ENCODE peak calls at places on chromosomes 12 and 14, in eight cellular contexts. L, H, D, Y, N, C, V and K are unnamed samples.

GRCh38 chr14:98926151-98926550 is 345.8 kb downstream of the BCL11B start:
- DNase-seq in L (no peak), H (peak; percentile 43), D (no peak), Y (no peak), N (no peak), C (no peak), V (no peak), K (no peak)

GRCh38 chr14:75715926-75716780 is 55.1 kb downstream of the TTLL5 start:
- DNase-seq in L (no peak), H (no peak), D (no peak), Y (no peak), N (no peak), C (peak; percentile 98), V (no peak), K (no peak)

GRCh38 chr12:117567644-117568043 is 206.2 kb upstream of the NOS1 start:
- DNase-seq in L (no peak), H (no peak), D (no peak), Y (peak; percentile 12), N (no peak), C (no peak), V (no peak), K (no peak)

GRCh38 chr12:122917508-122918227 is 21.7 kb upstream of the VPS37B start:
- DNase-seq in L (no peak), H (no peak), D (peak; percentile 66), Y (no peak), N (peak; percentile 82), C (peak; percentile 73), V (no peak), K (peak; percentile 32)

GRCh38 chr12:49345048-49345839 is 1.4 kb upstream of the DNAJC22 start:
- DNase-seq in L (no peak), H (no peak), D (no peak), Y (no peak), N (peak; percentile 70), C (no peak), V (peak; percentile 82), K (no peak)

GRCh38 chr12:131784909-131785762 is 43.1 kb upstream of the MMP17 start:
- DNase-seq in L (no peak), H (no peak), D (no peak), Y (no peak), N (no peak), C (peak; percentile 41), V (no peak), K (no peak)

GRCh38 chr14:101347893-101348777 is 213.2 kb upstream of the DIO3 start:
- DNase-seq in L (no peak), H (no peak), D (no peak), Y (peak; percentile 35), N (no peak), C (no peak), V (no peak), K (no peak)

GRCh38 chr14:97336179-97336578 is 539.0 kb downstream of the VRK1 start:
- DNase-seq in L (no peak), H (no peak), D (no peak), Y (no peak), N (no peak), C (no peak), V (no peak), K (no peak)

GRCh38 chr14:55120466-55121144 is 8.4 kb upstream of the LGALS3 start:
- DNase-seq in L (no peak), H (no peak), D (no peak), Y (no peak), N (no peak), C (no peak), V (no peak), K (no peak)

GRCh38 chr12:93824514-93825500 is 147.6 kb downstream of the CRADD start:
- DNase-seq in L (no peak), H (no peak), D (no peak), Y (no peak), N (no peak), C (peak; percentile 43), V (no peak), K (no peak)

GRCh38 chr12:7131502-7131866 is 1.3 kb downstream of the CLSTN3 start:
- DNase-seq in L (no peak), H (no peak), D (no peak), Y (no peak), N (no peak), C (no peak), V (peak; percentile 32), K (no peak)

GRCh38 chr12:56988207-56988739 is 18.1 kb downstream of the ZBTB39 start:
- DNase-seq in L (no peak), H (no peak), D (peak; percentile 57), Y (peak; percentile 70), N (no peak), C (no peak), V (no peak), K (no peak)

GRCh38 chr14:29705801-29706200 is 221.8 kb downstream of the PRKD1 start:
- DNase-seq in L (no peak), H (no peak), D (no peak), Y (no peak), N (no peak), C (no peak), V (no peak), K (no peak)

GRCh38 chr12:102302553-102302952 is 104.9 kb upstream of the PMCH start:
- DNase-seq in L (no peak), H (no peak), D (no peak), Y (no peak), N (no peak), C (no peak), V (no peak), K (no peak)

DNA sequence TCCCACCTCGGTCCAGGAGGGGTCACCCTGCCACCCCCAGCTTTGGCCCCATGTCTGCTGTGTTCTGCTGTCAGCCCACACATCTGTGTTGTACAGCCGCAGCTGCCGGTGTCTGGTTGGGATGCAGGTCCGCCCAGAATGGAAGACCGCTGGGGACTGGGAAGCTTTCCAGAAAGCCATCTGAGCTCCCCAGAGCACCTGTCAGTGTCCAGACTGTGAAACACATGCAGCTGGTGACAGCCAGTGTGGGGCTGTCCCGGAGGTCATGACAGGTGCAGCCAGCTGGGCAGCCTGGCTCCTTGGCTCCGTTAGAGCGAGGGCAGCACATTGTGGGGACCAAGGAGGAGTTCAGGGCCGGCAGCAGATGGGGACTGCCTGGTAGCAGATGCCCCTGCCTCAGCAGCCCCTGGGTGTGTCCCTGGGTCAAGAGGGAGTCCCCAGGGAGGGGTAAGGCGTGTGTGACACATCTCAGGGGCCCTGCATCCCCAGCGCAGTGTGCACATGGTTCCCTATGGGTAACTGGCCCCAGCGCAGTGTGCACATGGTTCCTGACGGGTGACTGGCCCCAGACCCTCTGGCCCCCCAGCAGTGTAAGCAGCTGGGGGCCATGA is 16.4 kb downstream of the CEP170B start:
- DNase-seq in L (no peak), H (no peak), D (peak; percentile 62), Y (no peak), N (no peak), C (no peak), V (peak; percentile 75), K (no peak)
- TF ChIP-seq CTCF in L (no peak), H (no peak), D (no peak), Y (no peak), N (no peak), C (no peak), V (no peak), K (no peak)

DNA sequence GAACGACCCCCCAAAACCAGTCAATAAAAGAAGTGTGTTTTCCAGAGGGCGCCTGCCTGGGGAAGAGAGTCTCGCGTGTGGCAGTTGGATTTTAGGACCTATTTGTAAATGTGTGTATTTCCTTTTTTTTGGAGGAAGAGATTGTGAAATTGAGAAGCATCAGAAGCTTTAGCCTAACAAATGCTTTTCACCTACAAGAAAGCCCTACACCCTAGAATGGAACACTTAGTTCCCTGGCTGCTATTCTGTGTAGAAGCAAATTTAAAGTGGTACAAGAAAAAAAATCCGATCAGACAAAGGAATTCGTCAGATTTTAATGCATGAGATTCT is 1.4 kb downstream of the RCOR1 start:
- DNase-seq in L (no peak), H (no peak), D (no peak), Y (no peak), N (no peak), C (no peak), V (no peak), K (no peak)
- TF ChIP-seq CTCF in L (no peak), H (no peak), D (no peak), Y (no peak), N (no peak), C (no peak), V (no peak), K (no peak)

GRCh38 chr12:51531982-51532497 is 59.0 kb upstream of the SCN8A start:
- DNase-seq in L (peak; percentile 85), H (peak; percentile 62), D (peak; percentile 69), Y (peak; percentile 81), N (peak; percentile 76), C (peak; percentile 76), V (peak; percentile 80), K (peak; percentile 41)
- TF ChIP-seq CTCF in L (peak; percentile 92), H (peak; percentile 85), D (peak; percentile 78), Y (peak; percentile 40), N (peak; percentile 90), C (peak; percentile 89), V (peak; percentile 83), K (no peak)

DNA sequence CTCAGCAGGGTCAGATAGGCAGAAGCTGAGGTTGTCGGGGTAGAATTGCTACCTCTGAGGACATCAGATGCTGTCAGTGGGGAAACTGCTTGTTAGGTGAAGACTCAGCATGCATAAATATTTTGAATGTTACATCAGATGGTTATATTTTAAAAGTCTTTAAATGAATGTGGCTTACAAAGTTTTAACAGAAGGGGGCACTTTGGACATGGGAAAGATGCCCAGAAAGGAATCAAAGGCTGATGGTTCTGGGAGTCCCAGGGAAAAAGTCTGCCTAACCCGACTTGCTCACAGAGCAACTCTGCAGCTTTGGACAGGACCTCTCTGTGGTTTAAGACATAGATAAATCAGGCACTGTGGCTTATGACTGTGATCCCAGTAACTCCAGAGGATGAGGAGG is 474.8 kb downstream of the ATP23 start:
- DNase-seq in L (no peak), H (no peak), D (no peak), Y (no peak), N (no peak), C (peak; percentile 88), V (no peak), K (no peak)
- TF ChIP-seq CTCF in L (no peak), H (no peak), D (no peak), Y (no peak), N (no peak), C (peak; percentile 61), V (peak; percentile 57), K (no peak)